ENCODE peak calls at places on chromosomes 2 and 18, in ten cellular contexts. S is BE2C; B is Calu3; P is H7; C is RCC 7860; K is activated T-cell treated with anti-CD3 and anti-CD28 coated beads for 1 hour; D is fibroblast of mammary gland; O is activated naive CD4-positive, alpha-beta T cell; L is GM20000; A is GM12865. X is an unnamed sample.

GRCh38 chr2:233098615-233099014 is 38.5 kb downstream of the INPP5D start:
- DNase-seq in S (peak; percentile 42), B (peak; percentile 35), P (peak; percentile 73), C (no peak), K (no peak), D (peak; percentile 14), O (no peak), L (no peak), A (no peak), X (no peak)

GRCh38 chr2:181805228-181806038 is 86.1 kb upstream of the ITPRID2 start:
- DNase-seq in S (no peak), B (no peak), P (no peak), C (no peak), K (no peak), D (peak; percentile 86), O (no peak), L (no peak), A (no peak), X (no peak)

GRCh38 chr2:117553448-117553847 is 261.0 kb upstream of the DDX18 start:
- DNase-seq in S (no peak), B (no peak), P (peak; percentile 21), C (no peak), K (no peak), D (no peak), O (no peak), L (no peak), A (no peak), X (no peak)

GRCh38 chr2:198065327-198065726 is 260.9 kb downstream of the PLCL1 start:
- DNase-seq in S (no peak), B (no peak), P (no peak), C (no peak), K (no peak), D (no peak), O (no peak), L (no peak), A (no peak), X (no peak)

GRCh38 chr2:204578928-204579598 is 33.8 kb downstream of the PARD3B start:
- DNase-seq in S (no peak), B (no peak), P (no peak), C (no peak), K (no peak), D (no peak), O (no peak), L (no peak), A (no peak), X (no peak)

GRCh38 chr2:129799036-129799958 is 180.2 kb upstream of the RAB6C start:
- DNase-seq in S (no peak), B (no peak), P (no peak), C (no peak), K (no peak), D (no peak), O (no peak), L (no peak), A (no peak), X (no peak)

GRCh38 chr2:43894743-43895142 is 56.0 kb downstream of the ABCG8 start:
- DNase-seq in S (no peak), B (no peak), P (no peak), C (no peak), K (no peak), D (no peak), O (no peak), L (no peak), A (no peak), X (no peak)

GRCh38 chr2:136874258-136874657 is 108.9 kb downstream of the THSD7B start:
- DNase-seq in S (no peak), B (peak; percentile 12), P (peak; percentile 8), C (no peak), K (no peak), D (peak; percentile 2), O (no peak), L (peak; percentile 3), A (peak; percentile 21), X (no peak)

GRCh38 chr18:13530879-13531387 is 195.4 kb downstream of the FAM210A start:
- DNase-seq in S (peak; percentile 26), B (peak; percentile 22), P (peak; percentile 73), C (no peak), K (no peak), D (peak; percentile 31), O (no peak), L (peak; percentile 27), A (peak; percentile 41), X (no peak)

GRCh38 chr2:225494100-225494459 is 94.6 kb downstream of the NYAP2 start:
- DNase-seq in S (no peak), B (no peak), P (no peak), C (peak; percentile 93), K (no peak), D (peak; percentile 2), O (no peak), L (no peak), A (no peak), X (no peak)

GRCh38 chr2:150007815-150008430 is 420.3 kb upstream of the MMADHC start:
- DNase-seq in S (no peak), B (no peak), P (no peak), C (no peak), K (no peak), D (no peak), O (no peak), L (no peak), A (peak; percentile 30), X (no peak)

GRCh38 chr2:234917245-234917975 is 34.4 kb upstream of the SH3BP4 start:
- DNase-seq in S (no peak), B (no peak), P (no peak), C (no peak), K (no peak), D (peak; percentile 5), O (no peak), L (no peak), A (no peak), X (no peak)

GRCh38 chr2:48080534-48081316 is 174.4 kb upstream of the FBXO11 start:
- DNase-seq in S (no peak), B (no peak), P (no peak), C (no peak), K (no peak), D (no peak), O (no peak), L (no peak), A (no peak), X (no peak)

GRCh38 chr2:240832205-240832727 is 12.2 kb upstream of the KIF1A start:
- DNase-seq in S (peak; percentile 100), B (peak; percentile 74), P (peak; percentile 100), C (no peak), K (peak; percentile 96), D (peak; percentile 84), O (peak; percentile 99), L (peak; percentile 94), A (peak; percentile 94), X (peak; percentile 96)

GRCh38 chr2:217942731-217943335 is 60.0 kb downstream of the TNS1 start:
- DNase-seq in S (no peak), B (no peak), P (no peak), C (peak; percentile 60), K (no peak), D (no peak), O (no peak), L (no peak), A (no peak), X (no peak)

GRCh38 chr2:190649035-190649797 is at the start of gene NAB1:
- DNase-seq in S (peak; percentile 68), B (peak; percentile 43), P (peak; percentile 91), C (no peak), K (peak; percentile 43), D (no peak), O (peak; percentile 28), L (peak; percentile 83), A (peak; percentile 65), X (peak; percentile 74)

GRCh38 chr2:69017080-69017479 is 4.1 kb downstream of the ANTXR1 start:
- DNase-seq in S (no peak), B (no peak), P (no peak), C (no peak), K (no peak), D (peak; percentile 68), O (no peak), L (no peak), A (no peak), X (no peak)